ENCODE peak calls at places on chromosomes 12 and 14, in seven cellular contexts. C, R, M, L, J, N and K are unnamed samples.

GRCh38 chr14:67636361-67636919 is 16.7 kb downstream of the ARG2 start:
- DNase-seq in L (no peak), R (no peak), J (no peak), N (no peak), C (no peak), M (no peak), K (no peak)

GRCh38 chr12:11716794-11717532 is 67.5 kb downstream of the ETV6 start:
- DNase-seq in R (no peak), J (no peak), C (no peak), L (no peak), N (no peak), M (no peak), K (no peak)

GRCh38 chr12:109157986-109158385 is 41.6 kb downstream of the ACACB start:
- DNase-seq in M (no peak), C (peak; percentile 3), N (no peak), L (no peak), R (no peak), J (no peak), K (no peak)

GRCh38 chr12:124906606-124907261 is 7.7 kb downstream of the UBC start:
- DNase-seq in J (peak; percentile 71), N (peak; percentile 90), R (no peak), M (peak; percentile 86), C (peak; percentile 98), L (peak; percentile 95), K (peak; percentile 85)

GRCh38 chr12:57268264-57268663 is 17.3 kb upstream of the STAC3 start:
- DNase-seq in L (no peak), M (no peak), C (no peak), R (no peak), J (no peak), N (no peak), K (no peak)

GRCh38 chr12:126932156-126932555 is 1334.8 kb upstream of the TMEM132C start:
- DNase-seq in J (no peak), N (no peak), L (no peak), C (no peak), R (no peak), M (no peak), K (no peak)

GRCh38 chr14:61567838-61568571 is 127.3 kb upstream of the HIF1A start:
- DNase-seq in N (peak; percentile 71), R (no peak), M (no peak), C (peak; percentile 66), L (no peak), J (no peak), K (no peak)

GRCh38 chr12:124804011-124804621 is 59.5 kb downstream of the SCARB1 start:
- DNase-seq in J (peak; percentile 81), C (peak; percentile 84), N (peak; percentile 27), M (no peak), R (no peak), L (no peak), K (no peak)

GRCh38 chr12:46711756-46712155 is 114.0 kb downstream of the SLC38A4 start:
- DNase-seq in R (no peak), N (no peak), J (no peak), M (no peak), L (no peak), C (no peak), K (no peak)

DNA sequence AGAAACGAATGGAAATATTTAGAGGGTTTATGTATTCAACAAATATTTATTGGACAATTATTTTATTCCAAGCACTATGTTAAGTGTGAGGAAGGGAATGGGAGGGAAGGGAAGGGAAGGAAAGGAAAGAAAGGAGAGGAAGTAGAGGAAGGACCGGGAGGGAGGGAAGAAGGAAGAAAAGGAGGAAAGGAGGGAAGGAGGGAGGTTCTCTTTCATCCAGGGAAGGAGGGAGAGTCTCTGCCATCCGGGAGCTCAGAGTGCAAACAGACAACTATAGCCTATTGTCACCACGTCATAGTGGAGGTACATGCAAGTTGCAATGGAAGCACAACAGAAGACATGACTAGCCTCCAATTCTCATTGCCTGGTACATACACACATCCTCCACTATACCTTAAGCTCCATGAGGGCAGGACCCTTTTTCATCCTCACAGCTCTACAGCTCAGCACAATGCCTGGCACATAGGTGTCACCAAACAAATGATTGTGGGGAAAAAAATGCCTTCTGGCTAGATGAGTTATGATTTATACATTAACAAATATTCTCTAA is 48.1 kb downstream of the DAD1 start:
- DNase-seq in M (no peak), N (no peak), J (no peak), R (no peak), C (no peak), L (no peak), K (no peak)
- H3K4me3 ChIP-seq in M (no peak overlapping the region), N (no peak overlapping the region), J (no peak overlapping the region), R (no peak overlapping the region), C (no peak overlapping the region), L (no peak overlapping the region), K (no peak overlapping the region)

GRCh38 chr14:28766505-28767238 is at the start of gene FOXG1:
- DNase-seq in N (peak; percentile 86), M (no peak), C (peak; percentile 89), J (no peak), R (no peak), L (no peak), K (no peak)
- H3K9me3 ChIP-seq in N (no peaks in the 10 kb centered on the region), M (no peaks in the 10 kb centered on the region), C (no peaks in the 10 kb centered on the region), J (no peaks in the 10 kb centered on the region), R (no peaks in the 10 kb centered on the region), L (no peaks in the 10 kb centered on the region), K (no peaks in the 10 kb centered on the region)

DNA sequence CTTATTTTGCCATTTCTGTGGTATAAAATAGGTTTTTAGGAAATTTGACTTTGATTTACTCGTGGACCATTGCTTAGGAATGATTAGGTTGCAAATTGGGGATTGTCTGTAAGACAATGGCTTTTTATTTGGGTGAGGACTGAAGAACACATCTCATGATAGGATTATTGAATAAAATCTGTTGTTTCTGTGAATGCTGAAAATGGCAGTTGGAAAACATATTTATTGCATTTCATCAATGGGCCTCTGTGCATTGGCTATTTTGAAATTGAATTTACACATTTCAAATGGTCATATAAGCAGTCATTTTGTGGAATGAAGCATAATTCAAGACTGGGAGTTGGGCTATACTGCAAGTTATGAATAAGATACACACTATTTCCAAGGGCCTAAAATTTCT is 46.0 kb downstream of the FGD4 start:
- DNase-seq in N (no peak), C (no peak), M (no peak), L (no peak), R (no peak), J (no peak), K (no peak)
- H3K4me3 ChIP-seq in N (no peak overlapping the region), C (peak overlapping the region; percentile 47), M (no peak overlapping the region), L (no peak overlapping the region), R (no peak overlapping the region), J (no peak overlapping the region), K (no peak overlapping the region)

GRCh38 chr12:2273751-2274150 is 221.0 kb downstream of the CACNA1C start:
- DNase-seq in N (no peak), M (no peak), C (peak; percentile 38), R (no peak), L (no peak), J (no peak), K (no peak)
- H3K9me3 ChIP-seq in N (no peaks in the 10 kb centered on the region), M (no peaks in the 10 kb centered on the region), C (no peaks in the 10 kb centered on the region), R (no peaks in the 10 kb centered on the region), L (no peaks in the 10 kb centered on the region), J (no peaks in the 10 kb centered on the region), K (no peaks in the 10 kb centered on the region)

DNA sequence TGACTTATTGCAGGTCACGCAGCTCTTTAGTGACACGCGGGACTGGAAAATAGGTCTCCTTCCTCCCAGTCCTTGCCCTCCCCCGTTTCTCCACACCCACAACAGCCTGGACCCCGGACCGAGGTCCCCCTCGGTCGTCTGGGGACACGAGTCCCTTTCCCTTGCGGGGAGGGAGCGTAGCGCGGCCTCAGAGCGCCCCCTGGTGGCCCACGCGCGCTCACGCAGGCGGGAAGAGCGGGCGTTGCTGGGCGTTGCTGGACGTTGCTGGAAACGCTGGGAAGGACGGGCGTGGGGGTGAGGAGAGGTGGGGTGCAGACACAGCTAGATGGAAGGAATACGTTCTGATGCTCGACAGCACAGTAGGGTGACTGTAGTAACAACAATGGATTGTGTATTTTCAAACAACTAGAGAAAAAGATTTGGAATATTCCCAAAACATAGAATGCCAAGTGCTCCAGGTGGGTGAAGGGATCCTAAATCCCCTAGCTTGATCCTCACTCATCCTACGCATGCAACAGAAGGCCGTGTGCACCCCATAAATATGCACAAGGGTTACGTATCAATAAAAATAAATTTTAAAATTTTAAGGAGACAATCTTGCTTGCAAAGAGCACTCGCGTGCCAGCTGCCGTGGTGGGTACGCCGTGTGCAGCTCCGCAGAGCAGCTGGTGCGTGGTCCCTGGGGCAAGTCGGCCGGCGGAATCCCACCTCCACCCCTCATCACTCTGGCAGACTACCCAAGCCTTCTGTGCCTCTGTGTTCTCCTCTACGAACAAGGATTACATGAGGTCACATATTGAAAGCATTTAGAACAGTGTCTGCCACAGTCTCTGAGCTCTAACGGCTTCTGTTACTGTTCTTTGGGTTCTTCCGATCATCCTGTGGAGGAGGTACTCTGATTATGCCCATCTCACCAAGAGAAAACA is 87.4 kb downstream of the B4GALNT3 start:
- DNase-seq in L (peak; percentile 33), M (no peak), R (no peak), N (peak; percentile 82), C (peak; percentile 92), J (peak; percentile 85), K (peak; percentile 45)
- H3K4me3 ChIP-seq in L (no peak overlapping the region), M (no peak overlapping the region), R (no peak overlapping the region), N (no peak overlapping the region), C (no peak overlapping the region), J (no peak overlapping the region), K (peak overlapping the region; percentile 4)